ENCODE peak calls at places on chromosomes 16 and 17, in seven cellular contexts. One of them, this sample, is unnamed.

GRCh38 chr17:80930335-80931040 is 61.2 kb upstream of the CHMP6 start:
- DNase-seq in T-helper 2 cell: no peak
- DNase-seq in iris pigment epithelial cell: no peak
- DNase-seq in NCI-H2107: no peak
- DNase-seq in tibial nerve: no peak
- DNase-seq in activated CD4-positive, alpha-beta T cell treated with anti-CD3 and anti-CD28 coated beads for 48 hours: no peak
- DNase-seq in AML-193: no peak
- DNase-seq in this sample: no peak

GRCh38 chr16:27851586-27851985 is 211.9 kb downstream of the GSG1L start:
- DNase-seq in T-helper 2 cell: no peak
- DNase-seq in tibial nerve: no peak
- DNase-seq in activated CD4-positive, alpha-beta T cell treated with anti-CD3 and anti-CD28 coated beads for 48 hours: no peak
- DNase-seq in AML-193: no peak
- DNase-seq in NCI-H2107: no peak
- DNase-seq in iris pigment epithelial cell: no peak
- DNase-seq in this sample: no peak

GRCh38 chr16:63672493-63672892 is 1449.4 kb downstream of the CDH11 start:
- DNase-seq in tibial nerve: no peak
- DNase-seq in T-helper 2 cell: no peak
- DNase-seq in NCI-H2107: no peak
- DNase-seq in activated CD4-positive, alpha-beta T cell treated with anti-CD3 and anti-CD28 coated beads for 48 hours: no peak
- DNase-seq in iris pigment epithelial cell: no peak
- DNase-seq in AML-193: no peak
- DNase-seq in this sample: no peak

GRCh38 chr16:76194621-76195015 is 82.6 kb upstream of the CNTNAP4 start:
- DNase-seq in NCI-H2107: no peak
- DNase-seq in activated CD4-positive, alpha-beta T cell treated with anti-CD3 and anti-CD28 coated beads for 48 hours: no peak
- DNase-seq in AML-193: no peak
- DNase-seq in iris pigment epithelial cell: no peak
- DNase-seq in T-helper 2 cell: no peak
- DNase-seq in tibial nerve: no peak
- DNase-seq in this sample: no peak

GRCh38 chr16:85285681-85286065 is 173.4 kb upstream of the CIBAR2 start:
- DNase-seq in T-helper 2 cell: no peak
- DNase-seq in tibial nerve: no peak
- DNase-seq in activated CD4-positive, alpha-beta T cell treated with anti-CD3 and anti-CD28 coated beads for 48 hours: no peak
- DNase-seq in iris pigment epithelial cell: no peak
- DNase-seq in AML-193: no peak
- DNase-seq in NCI-H2107: no peak
- DNase-seq in this sample: no peak

GRCh38 chr17:50365649-50366393 is 7.2 kb downstream of the MRPL27 start:
- DNase-seq in activated CD4-positive, alpha-beta T cell treated with anti-CD3 and anti-CD28 coated beads for 48 hours: no peak
- DNase-seq in NCI-H2107: no peak
- DNase-seq in iris pigment epithelial cell: no peak
- DNase-seq in T-helper 2 cell: no peak
- DNase-seq in tibial nerve: no peak
- DNase-seq in AML-193: no peak
- DNase-seq in this sample: no peak

GRCh38 chr16:4460936-4461249 is 13.5 kb downstream of the NMRAL1 start:
- DNase-seq in tibial nerve: no peak
- DNase-seq in AML-193: no peak
- DNase-seq in activated CD4-positive, alpha-beta T cell treated with anti-CD3 and anti-CD28 coated beads for 48 hours: no peak
- DNase-seq in NCI-H2107: no peak
- DNase-seq in T-helper 2 cell: no peak
- DNase-seq in iris pigment epithelial cell: no peak
- DNase-seq in this sample: no peak

GRCh38 chr17:29344201-29344856 is 45.8 kb upstream of the TAOK1 start:
- DNase-seq in AML-193: no peak
- DNase-seq in tibial nerve: no peak
- DNase-seq in NCI-H2107: no peak
- DNase-seq in T-helper 2 cell: no peak
- DNase-seq in activated CD4-positive, alpha-beta T cell treated with anti-CD3 and anti-CD28 coated beads for 48 hours: no peak
- DNase-seq in iris pigment epithelial cell: peak; percentile 90
- DNase-seq in this sample: no peak

GRCh38 chr16:29254676-29255495 is 151.6 kb downstream of the NPIPB11 start:
- DNase-seq in iris pigment epithelial cell: no peak
- DNase-seq in tibial nerve: no peak
- DNase-seq in NCI-H2107: no peak
- DNase-seq in activated CD4-positive, alpha-beta T cell treated with anti-CD3 and anti-CD28 coated beads for 48 hours: no peak
- DNase-seq in AML-193: no peak
- DNase-seq in T-helper 2 cell: no peak
- DNase-seq in this sample: no peak

GRCh38 chr17:51805220-51805619 is 353.3 kb downstream of the CA10 start:
- DNase-seq in activated CD4-positive, alpha-beta T cell treated with anti-CD3 and anti-CD28 coated beads for 48 hours: no peak
- DNase-seq in iris pigment epithelial cell: no peak
- DNase-seq in T-helper 2 cell: no peak
- DNase-seq in NCI-H2107: no peak
- DNase-seq in tibial nerve: no peak
- DNase-seq in AML-193: no peak
- DNase-seq in this sample: no peak

GRCh38 chr17:19386974-19387920 is at the start of gene MFAP4:
- DNase-seq in AML-193: no peak
- DNase-seq in activated CD4-positive, alpha-beta T cell treated with anti-CD3 and anti-CD28 coated beads for 48 hours: no peak
- DNase-seq in iris pigment epithelial cell: peak; percentile 77
- DNase-seq in T-helper 2 cell: no peak
- DNase-seq in NCI-H2107: no peak
- DNase-seq in tibial nerve: peak; percentile 65
- DNase-seq in this sample: peak; percentile 48

GRCh38 chr17:79521225-79521624 is 89.6 kb downstream of the RBFOX3 start:
- DNase-seq in tibial nerve: no peak
- DNase-seq in NCI-H2107: no peak
- DNase-seq in T-helper 2 cell: no peak
- DNase-seq in iris pigment epithelial cell: no peak
- DNase-seq in AML-193: no peak
- DNase-seq in activated CD4-positive, alpha-beta T cell treated with anti-CD3 and anti-CD28 coated beads for 48 hours: no peak
- DNase-seq in this sample: no peak

GRCh38 chr17:7982666-7983065 is 19.7 kb upstream of the GUCY2D start:
- DNase-seq in activated CD4-positive, alpha-beta T cell treated with anti-CD3 and anti-CD28 coated beads for 48 hours: no peak
- DNase-seq in iris pigment epithelial cell: peak; percentile 16
- DNase-seq in NCI-H2107: no peak
- DNase-seq in T-helper 2 cell: no peak
- DNase-seq in tibial nerve: no peak
- DNase-seq in AML-193: peak; percentile 35
- DNase-seq in this sample: no peak

GRCh38 chr17:60451965-60452364 is 29.7 kb downstream of the CHCT1 start:
- DNase-seq in AML-193: no peak
- DNase-seq in tibial nerve: no peak
- DNase-seq in activated CD4-positive, alpha-beta T cell treated with anti-CD3 and anti-CD28 coated beads for 48 hours: no peak
- DNase-seq in iris pigment epithelial cell: no peak
- DNase-seq in T-helper 2 cell: no peak
- DNase-seq in NCI-H2107: no peak
- DNase-seq in this sample: no peak

GRCh38 chr16:19524356-19524865 is 669 bp downstream of the CCP110 start:
- DNase-seq in AML-193: peak; percentile 31
- DNase-seq in T-helper 2 cell: no peak
- DNase-seq in iris pigment epithelial cell: peak; percentile 2
- DNase-seq in NCI-H2107: no peak
- DNase-seq in tibial nerve: no peak
- DNase-seq in activated CD4-positive, alpha-beta T cell treated with anti-CD3 and anti-CD28 coated beads for 48 hours: no peak
- DNase-seq in this sample: no peak

GRCh38 chr17:19533718-19534561 is at the start of gene SLC47A1:
- DNase-seq in T-helper 2 cell: no peak
- DNase-seq in activated CD4-positive, alpha-beta T cell treated with anti-CD3 and anti-CD28 coated beads for 48 hours: peak; percentile 31
- DNase-seq in AML-193: no peak
- DNase-seq in tibial nerve: no peak
- DNase-seq in iris pigment epithelial cell: peak; percentile 24
- DNase-seq in NCI-H2107: no peak
- DNase-seq in this sample: peak; percentile 44

GRCh38 chr16:9364721-9365693 is 273.6 kb downstream of the HAPSTR1 start:
- DNase-seq in tibial nerve: peak; percentile 72
- DNase-seq in AML-193: no peak
- DNase-seq in iris pigment epithelial cell: no peak
- DNase-seq in activated CD4-positive, alpha-beta T cell treated with anti-CD3 and anti-CD28 coated beads for 48 hours: no peak
- DNase-seq in T-helper 2 cell: no peak
- DNase-seq in NCI-H2107: no peak
- DNase-seq in this sample: peak; percentile 26

GRCh38 chr17:79410681-79411080 is 200.2 kb downstream of the RBFOX3 start:
- DNase-seq in T-helper 2 cell: no peak
- DNase-seq in iris pigment epithelial cell: no peak
- DNase-seq in activated CD4-positive, alpha-beta T cell treated with anti-CD3 and anti-CD28 coated beads for 48 hours: no peak
- DNase-seq in AML-193: no peak
- DNase-seq in NCI-H2107: no peak
- DNase-seq in tibial nerve: no peak
- DNase-seq in this sample: no peak

GRCh38 chr17:37671813-37672544 is 28.7 kb upstream of the DDX52 start:
- DNase-seq in T-helper 2 cell: no peak
- DNase-seq in iris pigment epithelial cell: peak; percentile 95
- DNase-seq in NCI-H2107: no peak
- DNase-seq in tibial nerve: no peak
- DNase-seq in AML-193: no peak
- DNase-seq in activated CD4-positive, alpha-beta T cell treated with anti-CD3 and anti-CD28 coated beads for 48 hours: no peak
- DNase-seq in this sample: no peak

GRCh38 chr17:19676901-19677300 is 28.4 kb downstream of the ALDH3A2 start:
- DNase-seq in tibial nerve: no peak
- DNase-seq in activated CD4-positive, alpha-beta T cell treated with anti-CD3 and anti-CD28 coated beads for 48 hours: no peak
- DNase-seq in AML-193: no peak
- DNase-seq in NCI-H2107: no peak
- DNase-seq in T-helper 2 cell: no peak
- DNase-seq in iris pigment epithelial cell: no peak
- DNase-seq in this sample: no peak

GRCh38 chr16:51665599-51665998 is 514.5 kb upstream of the SALL1 start:
- DNase-seq in AML-193: no peak
- DNase-seq in activated CD4-positive, alpha-beta T cell treated with anti-CD3 and anti-CD28 coated beads for 48 hours: no peak
- DNase-seq in iris pigment epithelial cell: no peak
- DNase-seq in tibial nerve: no peak
- DNase-seq in NCI-H2107: no peak
- DNase-seq in T-helper 2 cell: no peak
- DNase-seq in this sample: no peak

GRCh38 chr17:33328129-33328528 is 35.0 kb upstream of the ASIC2 start:
- DNase-seq in iris pigment epithelial cell: no peak
- DNase-seq in activated CD4-positive, alpha-beta T cell treated with anti-CD3 and anti-CD28 coated beads for 48 hours: no peak
- DNase-seq in NCI-H2107: no peak
- DNase-seq in tibial nerve: no peak
- DNase-seq in T-helper 2 cell: no peak
- DNase-seq in AML-193: peak; percentile 3
- DNase-seq in this sample: no peak

GRCh38 chr17:75412455-75413317 is 7.2 kb upstream of the GRB2 start:
- DNase-seq in activated CD4-positive, alpha-beta T cell treated with anti-CD3 and anti-CD28 coated beads for 48 hours: peak; percentile 81
- DNase-seq in T-helper 2 cell: peak; percentile 21
- DNase-seq in NCI-H2107: peak; percentile 23
- DNase-seq in iris pigment epithelial cell: peak; percentile 63
- DNase-seq in AML-193: peak; percentile 83
- DNase-seq in tibial nerve: peak; percentile 84
- DNase-seq in this sample: peak; percentile 53

GRCh38 chr16:84829168-84829965 is 9.6 kb downstream of the CRISPLD2 start:
- DNase-seq in tibial nerve: no peak
- DNase-seq in iris pigment epithelial cell: peak; percentile 88
- DNase-seq in activated CD4-positive, alpha-beta T cell treated with anti-CD3 and anti-CD28 coated beads for 48 hours: no peak
- DNase-seq in NCI-H2107: no peak
- DNase-seq in T-helper 2 cell: no peak
- DNase-seq in AML-193: no peak
- DNase-seq in this sample: no peak

GRCh38 chr16:26317885-26318284 is 626.1 kb downstream of the HS3ST4 start:
- DNase-seq in AML-193: no peak
- DNase-seq in activated CD4-positive, alpha-beta T cell treated with anti-CD3 and anti-CD28 coated beads for 48 hours: no peak
- DNase-seq in tibial nerve: no peak
- DNase-seq in T-helper 2 cell: no peak
- DNase-seq in NCI-H2107: no peak
- DNase-seq in iris pigment epithelial cell: no peak
- DNase-seq in this sample: no peak

GRCh38 chr17:41190328-41190727 is 641 bp downstream of the KRTAP9-1 start:
- DNase-seq in AML-193: no peak
- DNase-seq in activated CD4-positive, alpha-beta T cell treated with anti-CD3 and anti-CD28 coated beads for 48 hours: no peak
- DNase-seq in T-helper 2 cell: no peak
- DNase-seq in NCI-H2107: no peak
- DNase-seq in tibial nerve: no peak
- DNase-seq in iris pigment epithelial cell: no peak
- DNase-seq in this sample: no peak

GRCh38 chr17:52134641-52135040 is 23.9 kb downstream of the CA10 start:
- DNase-seq in tibial nerve: no peak
- DNase-seq in T-helper 2 cell: no peak
- DNase-seq in iris pigment epithelial cell: no peak
- DNase-seq in activated CD4-positive, alpha-beta T cell treated with anti-CD3 and anti-CD28 coated beads for 48 hours: no peak
- DNase-seq in AML-193: no peak
- DNase-seq in NCI-H2107: no peak
- DNase-seq in this sample: no peak

GRCh38 chr17:68053237-68054030 is 17.9 kb downstream of the KPNA2 start:
- DNase-seq in activated CD4-positive, alpha-beta T cell treated with anti-CD3 and anti-CD28 coated beads for 48 hours: no peak
- DNase-seq in tibial nerve: peak; percentile 38
- DNase-seq in NCI-H2107: no peak
- DNase-seq in iris pigment epithelial cell: no peak
- DNase-seq in AML-193: no peak
- DNase-seq in T-helper 2 cell: no peak
- DNase-seq in this sample: no peak

GRCh38 chr17:61568219-61569072 is 22.6 kb downstream of the NACA2 start:
- DNase-seq in iris pigment epithelial cell: no peak
- DNase-seq in T-helper 2 cell: no peak
- DNase-seq in activated CD4-positive, alpha-beta T cell treated with anti-CD3 and anti-CD28 coated beads for 48 hours: no peak
- DNase-seq in AML-193: no peak
- DNase-seq in tibial nerve: no peak
- DNase-seq in NCI-H2107: no peak
- DNase-seq in this sample: no peak

GRCh38 chr17:59311051-59311468 is 20.4 kb upstream of the YPEL2 start:
- DNase-seq in AML-193: peak; percentile 84
- DNase-seq in T-helper 2 cell: no peak
- DNase-seq in NCI-H2107: peak; percentile 57
- DNase-seq in iris pigment epithelial cell: peak; percentile 36
- DNase-seq in activated CD4-positive, alpha-beta T cell treated with anti-CD3 and anti-CD28 coated beads for 48 hours: peak; percentile 43
- DNase-seq in tibial nerve: peak; percentile 61
- DNase-seq in this sample: peak; percentile 58